ENCODE peak calls at places on chromosomes 4 and X, in eight cellular contexts. D is WERI-Rb-1, L is A673, B is left lung, S is cardiac muscle cell, T is ovary, A is GM06990, V is tibial nerve. N is an unnamed sample. For H3K27me3, the result is how much of the 10 kb centered on the place peaks cover.

GRCh38 chr4:87657525-87657924 is 7.4 kb downstream of the DMP1 start:
- DNase-seq in D (no peak), L (peak), B (no peak), S (peak), T (no peak), A (no peak), V (no peak), N (peak)

GRCh38 chr4:176791591-176792347 is 953 bp downstream of the VEGFC start:
- DNase-seq in D (peak), L (peak), B (peak), S (peak), T (peak), A (no peak), V (no peak), N (no peak)

GRCh38 chr4:152360045-152360410 is 175.9 kb downstream of the FBXW7 start:
- DNase-seq in D (no peak), L (peak), B (no peak), S (peak), T (no peak), A (peak), V (no peak), N (no peak)

GRCh38 chr4:73945140-73945539 is 36.7 kb downstream of the PF4 start:
- DNase-seq in D (peak), L (no peak), B (no peak), S (no peak), T (no peak), A (no peak), V (no peak), N (no peak)

GRCh38 chr4:156970501-156971167 is 965 bp downstream of the PDGFC start:
- DNase-seq in D (peak), L (peak), B (peak), S (peak), T (peak), A (no peak), V (peak), N (no peak)

GRCh38 chr4:37905526-37906169 is 14.8 kb downstream of the TBC1D1 start:
- DNase-seq in D (no peak), L (no peak), B (no peak), S (no peak), T (no peak), A (no peak), V (no peak), N (no peak)

GRCh38 chr4:62408467-62408866 is 1208.3 kb downstream of the ADGRL3 start:
- DNase-seq in D (no peak), L (no peak), B (no peak), S (no peak), T (no peak), A (no peak), V (no peak), N (no peak)

GRCh38 chr4:122898370-122899150 is 23.8 kb downstream of the NUDT6 start:
- DNase-seq in D (no peak), L (peak), B (no peak), S (peak), T (no peak), A (no peak), V (no peak), N (peak)

GRCh38 chrX:40784516-40785151 is 49.3 kb upstream of the MED14 start:
- DNase-seq in D (no peak), L (no peak), B (no peak), S (no peak), T (no peak), A (no peak), V (no peak), N (no peak)

GRCh38 chr4:23903859-23904438 is 14.1 kb upstream of the PPARGC1A start:
- DNase-seq in D (no peak), L (no peak), B (no peak), S (peak), T (no peak), A (no peak), V (peak), N (no peak)

GRCh38 chr4:4856071-4857000 is 3.1 kb upstream of the MSX1 start:
- DNase-seq in D (no peak), L (no peak), B (peak), S (no peak), T (no peak), A (peak), V (no peak), N (no peak)

GRCh38 chr4:165331316-165331715 is 3.8 kb downstream of the MSMO1 start:
- DNase-seq in D (no peak), L (peak), B (no peak), S (no peak), T (no peak), A (no peak), V (no peak), N (no peak)

GRCh38 chr4:165330071-165330470 is 2.6 kb downstream of the MSMO1 start:
- DNase-seq in D (no peak), L (no peak), B (no peak), S (no peak), T (no peak), A (no peak), V (no peak), N (no peak)

GRCh38 chr4:165331823-165332222 is 4.4 kb downstream of the MSMO1 start:
- DNase-seq in D (no peak), L (no peak), B (no peak), S (no peak), T (no peak), A (no peak), V (no peak), N (no peak)

GRCh38 chr4:165332502-165332901 is 5.0 kb downstream of the MSMO1 start:
- DNase-seq in D (no peak), L (no peak), B (no peak), S (no peak), T (no peak), A (no peak), V (no peak), N (no peak)

DNA sequence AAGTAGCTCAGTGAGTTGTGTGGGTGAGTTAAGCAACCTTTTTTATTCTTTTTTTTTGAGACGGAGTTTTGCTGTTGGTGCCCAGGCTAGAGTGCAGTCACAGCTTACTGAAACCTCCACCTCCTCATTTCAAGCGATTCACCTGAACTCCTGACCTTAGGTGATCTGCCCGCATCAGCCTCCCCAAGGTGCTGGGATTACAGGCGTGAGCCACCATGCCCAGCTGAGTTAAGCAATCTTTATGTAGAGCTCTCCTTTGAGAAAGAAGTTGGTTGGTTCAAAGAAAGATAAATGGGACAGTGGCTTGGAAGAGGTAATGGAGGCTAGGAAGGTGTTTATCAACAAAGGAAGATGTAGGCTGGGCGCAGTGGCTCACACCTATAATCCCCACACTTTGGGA is 3.2 kb downstream of the MSMO1 start:
- DNase-seq in D (no peak), L (no peak), B (no peak), S (no peak), T (no peak), A (no peak), V (no peak), N (no peak)
- H3K4me3 ChIP-seq in D (no peak), L (peak), B (no peak), S (peak), T (no peak), A (peak), V (no peak), N (peak)

DNA sequence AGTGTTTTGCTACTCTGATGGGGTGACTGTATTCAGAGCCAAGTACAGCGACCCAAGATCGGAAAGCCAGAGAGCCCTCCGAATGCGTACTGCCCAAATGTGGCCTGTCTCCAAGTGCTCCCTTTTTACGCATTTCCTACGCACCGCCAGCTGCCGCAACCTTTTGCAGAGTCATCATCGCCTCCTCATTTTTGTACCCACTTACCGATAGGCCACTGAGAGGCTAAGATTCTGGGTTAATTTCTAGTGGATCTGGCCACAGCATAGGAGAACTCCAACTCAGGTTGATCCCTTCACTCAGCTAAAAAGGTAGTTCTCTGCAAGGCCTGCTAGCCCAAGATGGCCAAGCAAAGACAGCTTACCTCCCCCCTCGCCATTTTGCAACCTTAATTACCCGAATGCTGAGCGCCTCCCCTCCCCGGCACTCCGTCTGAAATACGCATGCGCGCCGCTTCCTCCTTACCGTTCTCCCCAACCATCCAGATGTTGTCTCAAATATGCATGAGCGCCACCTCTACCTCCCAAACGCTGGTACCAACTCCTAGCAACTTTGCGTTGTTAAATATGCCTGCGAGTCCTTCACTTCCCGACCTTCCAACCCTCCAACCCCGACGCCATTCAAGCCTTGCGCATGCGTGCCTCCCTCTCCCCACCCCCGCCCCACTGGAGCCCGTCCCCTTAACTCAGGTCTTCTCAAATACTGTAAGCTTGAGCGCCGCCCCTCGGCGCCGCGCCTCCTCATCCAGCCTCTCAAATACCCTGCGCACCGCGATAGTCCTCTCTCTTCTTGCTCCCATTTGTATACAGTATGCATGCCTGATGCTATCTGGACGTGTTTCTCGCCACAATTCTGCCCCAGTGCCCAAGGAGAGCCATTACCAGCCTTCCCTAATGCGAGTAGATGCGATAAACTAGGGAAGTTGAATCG is 11.8 kb upstream of the ZCCHC13 start:
- DNase-seq in D (peak), L (peak), B (peak), S (peak), T (peak), A (peak), V (peak), N (peak)
- TF ChIP-seq CTCF in D (peak), L (peak), B (no peak), S (peak), T (no peak), A (peak), V (no peak), N (peak)

DNA sequence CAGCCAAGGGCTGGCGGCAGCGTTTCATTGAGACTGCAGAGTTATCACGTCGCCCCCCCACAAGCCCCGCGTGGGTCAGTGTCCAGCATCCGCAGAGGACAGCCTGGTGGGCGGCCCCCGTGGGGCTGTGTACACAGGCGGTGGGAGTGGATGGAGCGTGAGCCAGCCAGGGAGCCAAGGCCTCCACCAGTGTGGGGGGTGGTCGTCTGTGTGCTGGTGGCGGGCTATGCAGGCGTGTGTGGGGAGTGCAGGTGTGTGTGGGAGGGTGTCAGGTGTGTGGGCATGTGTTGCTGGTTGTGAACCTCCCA is 56.5 kb upstream of the NKX1-1 start:
- DNase-seq in D (peak), L (no peak), B (peak), S (no peak), T (no peak), A (no peak), V (no peak), N (no peak)
- H3K27me3 ChIP-seq in D (under half), L (half or more), B (half or more), S (under half), T (under half), A (under half), V (half or more), N (half or more)

DNA sequence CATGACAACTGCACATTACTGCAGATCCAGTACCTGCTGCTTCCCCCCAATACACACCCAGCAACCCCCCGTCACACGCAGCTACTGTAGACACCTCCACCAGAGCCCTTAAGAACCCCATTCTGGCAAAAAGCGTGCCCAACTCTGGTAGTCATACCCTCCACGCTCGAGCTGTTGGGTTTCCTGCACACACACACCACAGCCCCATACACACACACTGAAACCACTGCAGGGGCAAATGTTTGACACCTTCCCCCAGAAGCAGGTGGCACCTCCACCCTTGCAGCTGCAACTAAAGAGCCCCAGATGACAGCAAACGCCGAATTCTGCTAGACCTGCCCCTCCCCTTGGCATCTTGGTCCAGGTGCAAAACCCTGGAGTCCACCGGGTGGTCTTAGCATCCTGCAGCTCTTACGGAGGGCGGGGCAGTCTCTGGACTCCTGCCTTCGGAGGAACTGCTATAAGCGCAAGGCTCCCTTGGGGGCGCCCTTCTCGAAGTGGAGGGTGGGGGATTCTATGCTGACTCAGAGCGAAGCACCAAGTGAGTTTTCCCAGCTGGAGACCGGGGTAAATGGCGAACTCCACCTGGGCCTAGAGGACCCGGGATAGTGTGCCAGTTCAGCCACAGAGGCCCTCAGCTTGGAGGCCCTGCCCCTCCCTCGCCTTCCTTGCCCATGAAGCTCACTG is 1.5 kb downstream of the FRMPD3 start:
- DNase-seq in D (peak), L (peak), B (no peak), S (no peak), T (peak), A (peak), V (no peak), N (no peak)
- H3K4me3 ChIP-seq in D (no peak), L (no peak), B (no peak), S (no peak), T (no peak), A (no peak), V (no peak), N (no peak)

DNA sequence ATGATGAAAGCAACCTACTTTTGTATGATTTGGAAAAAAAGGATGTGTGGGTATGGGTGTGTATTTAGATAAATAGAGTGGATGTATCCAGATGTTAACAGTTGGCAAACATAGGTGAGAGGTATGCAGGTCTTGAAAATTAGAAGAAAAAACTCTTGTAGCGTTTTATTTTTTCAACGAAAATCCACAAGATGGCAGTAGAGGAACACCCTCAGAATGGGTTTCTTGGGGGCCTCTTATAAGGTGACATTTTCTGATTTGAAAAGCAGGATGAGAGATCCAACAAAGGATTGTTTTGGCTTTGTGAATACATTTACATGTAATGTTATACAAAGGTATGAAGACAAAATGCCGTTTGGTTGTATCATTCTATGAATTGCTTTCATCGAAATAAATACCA is 68.3 kb downstream of the FMR1NB start:
- DNase-seq in D (no peak), L (peak), B (no peak), S (peak), T (no peak), A (peak), V (no peak), N (no peak)
- TF ChIP-seq CTCF in D (peak), L (peak), B (peak), S (peak), T (no peak), A (peak), V (peak), N (peak)

GRCh38 chr4:139973015-139973414 is 181.0 kb downstream of the MAML3 start:
- DNase-seq in D (no peak), L (no peak), B (no peak), S (no peak), T (no peak), A (no peak), V (no peak), N (peak)
- H3K27me3 ChIP-seq in D (under half), L (under half), B (under half), S (under half), T (under half), A (under half), V (under half), N (under half)

GRCh38 chr4:149752729-149753128 is 62.9 kb downstream of the IQCM start:
- DNase-seq in D (no peak), L (no peak), B (no peak), S (no peak), T (no peak), A (no peak), V (no peak), N (no peak)
- H3K4me3 ChIP-seq in D (no peak), L (no peak), B (no peak), S (no peak), T (no peak), A (no peak), V (no peak), N (no peak)

GRCh38 chr4:141220271-141220654 is 432 bp upstream of the ZNF330 start:
- DNase-seq in D (no peak), L (no peak), B (no peak), S (no peak), T (no peak), A (no peak), V (no peak), N (peak)

GRCh38 chr4:141223418-141223817 is 2.7 kb downstream of the ZNF330 start:
- DNase-seq in D (no peak), L (no peak), B (no peak), S (no peak), T (no peak), A (no peak), V (no peak), N (no peak)

GRCh38 chr4:141215972-141216761 is 4.5 kb upstream of the ZNF330 start:
- DNase-seq in D (no peak), L (no peak), B (no peak), S (no peak), T (no peak), A (no peak), V (no peak), N (no peak)

GRCh38 chr4:141215030-141215429 is 5.7 kb upstream of the ZNF330 start:
- DNase-seq in D (no peak), L (no peak), B (no peak), S (peak), T (no peak), A (no peak), V (no peak), N (no peak)

DNA sequence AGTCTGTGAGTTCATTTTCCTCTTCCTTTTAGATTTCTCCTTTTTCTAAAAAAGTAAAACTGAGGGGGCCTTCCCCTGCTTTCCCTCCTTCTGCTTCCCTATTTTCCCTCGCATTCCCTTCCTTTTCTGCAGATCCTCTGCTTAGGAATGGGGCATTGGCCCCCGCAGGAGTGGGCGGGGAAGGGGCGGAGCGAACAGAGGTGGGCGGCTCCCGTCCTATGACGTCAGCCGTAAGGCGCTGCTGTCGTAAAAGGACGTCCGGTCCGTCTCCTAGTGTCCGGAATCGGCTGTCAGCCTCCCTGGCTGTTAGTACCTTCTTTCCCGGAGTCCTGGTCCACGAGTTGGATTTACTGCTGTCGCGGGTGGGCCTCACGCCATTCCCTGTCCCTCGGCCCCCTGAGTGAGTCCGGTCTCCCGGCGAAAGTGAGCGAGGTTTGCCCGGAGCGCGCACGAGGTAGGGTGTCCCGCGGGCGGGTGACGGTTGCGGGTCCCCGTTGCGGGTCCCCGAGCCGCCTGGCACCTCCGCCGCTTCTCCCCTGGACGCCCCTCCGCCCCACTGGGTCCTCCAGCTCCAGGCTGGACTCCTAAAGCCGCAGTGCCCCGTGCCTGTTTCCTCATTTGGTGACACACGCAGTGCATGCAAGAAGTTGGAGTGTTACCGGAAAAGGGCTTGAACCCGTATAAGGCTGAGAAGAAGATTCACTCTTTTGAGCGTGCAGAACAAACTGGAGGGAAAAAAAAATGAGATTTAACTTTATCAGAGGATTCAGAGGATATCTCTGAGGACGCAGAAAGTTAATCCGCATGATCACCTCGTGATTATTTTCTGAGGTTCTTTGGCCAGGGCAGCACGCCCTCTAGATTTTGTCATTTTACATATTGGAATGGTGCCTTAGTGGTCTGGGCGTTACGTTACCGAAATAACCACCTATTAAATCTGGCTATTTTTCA is at the start of gene ZNF330:
- DNase-seq in D (peak), L (peak), B (peak), S (peak), T (peak), A (peak), V (peak), N (peak)
- TF ChIP-seq CTCF in D (peak), L (peak), B (no peak), S (peak), T (no peak), A (peak), V (no peak), N (peak)

DNA sequence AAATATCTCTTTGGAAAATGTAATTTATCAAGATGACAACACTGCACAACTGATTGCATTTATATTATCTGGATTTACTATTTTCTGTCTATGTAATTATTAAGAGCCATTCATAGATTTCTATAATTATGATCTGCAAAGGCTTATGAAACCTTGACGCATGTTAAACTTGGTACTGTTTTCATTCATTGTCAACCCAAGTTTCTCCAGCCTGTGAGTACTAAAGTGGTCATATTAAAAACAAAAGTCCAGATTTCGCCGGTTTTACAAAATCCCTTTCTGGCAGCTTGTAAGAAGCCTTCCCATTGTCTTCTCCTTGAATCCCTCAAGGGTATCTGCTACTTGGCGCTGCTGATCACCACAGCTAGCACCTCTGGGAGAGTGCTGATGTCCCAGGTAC is 19.7 kb upstream of the GRPR start:
- DNase-seq in D (no peak), L (no peak), B (no peak), S (no peak), T (no peak), A (peak), V (no peak), N (no peak)
- H3K27me3 ChIP-seq in D (under half), L (under half), B (under half), S (under half), T (under half), A (under half), V (under half), N (under half)

N was measured in kidney epithelial cell.